ENCODE peak calls at places on chromosome 11, in six cellular contexts. Q, K, F, E, L and I are unnamed samples.

GRCh38 chr11:63945482-63946163 is 6.8 kb downstream of the NAA40 start:
- DNase-seq in Q (peak), K (peak), F (peak), E (peak), L (peak), I (peak)

GRCh38 chr11:113477321-113477720 is 2.1 kb upstream of the DRD2 start:
- DNase-seq in Q (peak), K (no peak), F (no peak), E (no peak), L (no peak), I (no peak)

GRCh38 chr11:134537296-134537695 is 125.3 kb upstream of the B3GAT1 start:
- DNase-seq in Q (no peak), K (no peak), F (peak), E (no peak), L (no peak), I (no peak)

GRCh38 chr11:119298726-119299125 is 18.2 kb downstream of the MCAM start:
- DNase-seq in Q (no peak), K (no peak), F (no peak), E (peak), L (no peak), I (no peak)

GRCh38 chr11:101441747-101442146 is 142.1 kb downstream of the TRPC6 start:
- DNase-seq in Q (no peak), K (no peak), F (no peak), E (peak), L (no peak), I (no peak)

GRCh38 chr11:60959445-60959844 is 7.5 kb upstream of the SLC15A3 start:
- DNase-seq in Q (no peak), K (peak), F (no peak), E (no peak), L (no peak), I (no peak)

GRCh38 chr11:22832315-22833041 is 2.9 kb upstream of the SVIP start:
- DNase-seq in Q (no peak), K (peak), F (no peak), E (no peak), L (no peak), I (peak)

GRCh38 chr11:121391914-121392313 is 60.2 kb upstream of the SORL1 start:
- DNase-seq in Q (no peak), K (no peak), F (no peak), E (no peak), L (no peak), I (no peak)

GRCh38 chr11:34941688-34942087 is 25.3 kb downstream of the PDHX start:
- DNase-seq in Q (no peak), K (no peak), F (no peak), E (no peak), L (no peak), I (no peak)

GRCh38 chr11:56885182-56885581 is 103.5 kb upstream of the OR5AK2 start:
- DNase-seq in Q (no peak), K (no peak), F (no peak), E (no peak), L (no peak), I (no peak)

GRCh38 chr11:117180661-117181585 is 2.4 kb downstream of the SIDT2 start:
- DNase-seq in Q (peak), K (peak), F (peak), E (peak), L (peak), I (no peak)

GRCh38 chr11:106389096-106389495 is 311.6 kb downstream of the AASDHPPT start:
- DNase-seq in Q (no peak), K (peak), F (no peak), E (peak), L (no peak), I (no peak)

GRCh38 chr11:816433-816779 is 2.3 kb upstream of the PNPLA2 start:
- DNase-seq in Q (no peak), K (no peak), F (no peak), E (no peak), L (no peak), I (no peak)

GRCh38 chr11:113540416-113541330 is 65.5 kb upstream of the DRD2 start:
- DNase-seq in Q (no peak), K (no peak), F (no peak), E (no peak), L (no peak), I (no peak)

GRCh38 chr11:12395333-12395732 is 18.0 kb downstream of the PARVA start:
- DNase-seq in Q (no peak), K (no peak), F (no peak), E (no peak), L (no peak), I (no peak)

GRCh38 chr11:14117632-14118031 is 155.1 kb downstream of the SPON1 start:
- DNase-seq in Q (no peak), K (no peak), F (no peak), E (no peak), L (no peak), I (no peak)

GRCh38 chr11:75733346-75734107 is 15.9 kb downstream of the MOGAT2 start:
- DNase-seq in Q (no peak), K (peak), F (no peak), E (peak), L (no peak), I (no peak)

GRCh38 chr11:114150671-114151070 is 91.2 kb downstream of the ZBTB16 start:
- DNase-seq in Q (no peak), K (no peak), F (no peak), E (no peak), L (no peak), I (no peak)

GRCh38 chr11:27012254-27012921 is 18.5 kb downstream of the FIBIN start:
- DNase-seq in Q (no peak), K (peak), F (peak), E (peak), L (no peak), I (no peak)

GRCh38 chr11:131373326-131373725 is 2.9 kb downstream of the NTM start:
- DNase-seq in Q (no peak), K (no peak), F (no peak), E (no peak), L (no peak), I (no peak)

GRCh38 chr11:26950260-26950719 is 43.6 kb upstream of the FIBIN start:
- DNase-seq in Q (no peak), K (peak), F (no peak), E (peak), L (no peak), I (no peak)

GRCh38 chr11:12143461-12144258 is 33.3 kb downstream of the MICAL2 start:
- DNase-seq in Q (no peak), K (no peak), F (no peak), E (no peak), L (no peak), I (no peak)

GRCh38 chr11:59813364-59813763 is 2.8 kb upstream of the MRPL16 start:
- DNase-seq in Q (no peak), K (no peak), F (no peak), E (no peak), L (no peak), I (no peak)

GRCh38 chr11:107844041-107844440 is 14.5 kb downstream of the SLC35F2 start:
- DNase-seq in Q (no peak), K (peak), F (no peak), E (peak), L (no peak), I (peak)

GRCh38 chr11:129766858-129767604 is 48.6 kb upstream of the TMEM45B start:
- DNase-seq in Q (no peak), K (peak), F (no peak), E (peak), L (no peak), I (peak)

GRCh38 chr11:47235163-47235562 is 13.5 kb downstream of the ACP2 start:
- DNase-seq in Q (no peak), K (no peak), F (no peak), E (no peak), L (no peak), I (no peak)

GRCh38 chr11:74936976-74937375 is 11.9 kb downstream of the XRRA1 start:
- DNase-seq in Q (no peak), K (no peak), F (no peak), E (no peak), L (no peak), I (no peak)

GRCh38 chr11:67698247-67698646 is 23.8 kb upstream of the ALDH3B2 start:
- DNase-seq in Q (no peak), K (peak), F (no peak), E (no peak), L (peak), I (no peak)

GRCh38 chr11:133041165-133041564 is 491.1 kb downstream of the OPCML start:
- DNase-seq in Q (no peak), K (peak), F (no peak), E (no peak), L (no peak), I (no peak)

GRCh38 chr11:59802639-59803176 is 7.9 kb downstream of the MRPL16 start:
- DNase-seq in Q (peak), K (peak), F (peak), E (peak), L (peak), I (no peak)

GRCh38 chr11:44112083-44112865 is 16.8 kb downstream of the EXT2 start:
- DNase-seq in Q (peak), K (peak), F (no peak), E (peak), L (no peak), I (no peak)

GRCh38 chr11:7673724-7674434 is 579 bp upstream of the CYB5R2 start:
- DNase-seq in Q (no peak), K (peak), F (no peak), E (peak), L (peak), I (no peak)

GRCh38 chr11:66008468-66009101 is 3.2 kb upstream of the CST6 start:
- DNase-seq in Q (peak), K (no peak), F (no peak), E (no peak), L (peak), I (no peak)

GRCh38 chr11:10818594-10818993 is 9.9 kb upstream of the EIF4G2 start:
- DNase-seq in Q (no peak), K (peak), F (no peak), E (no peak), L (no peak), I (no peak)